ENCODE peak calls at places on chromosomes 1 and 21, in five cellular contexts. One of them, this sample, is unnamed.

GRCh38 chr21:35026153-35026499 is 23.0 kb downstream of the RUNX1 start:
- DNase-seq in fibroblast of mammary gland: no peak
- DNase-seq in type B pancreatic cell: no peak
- DNase-seq in GM20000: no peak
- DNase-seq in foreskin fibroblast: no peak
- DNase-seq in this sample: no peak

GRCh38 chr1:112056354-112056753 is 66.9 kb upstream of the KCND3 start:
- DNase-seq in fibroblast of mammary gland: no peak
- DNase-seq in type B pancreatic cell: no peak
- DNase-seq in GM20000: no peak
- DNase-seq in foreskin fibroblast: no peak
- DNase-seq in this sample: no peak

GRCh38 chr1:5753431-5754078 is 238.7 kb downstream of the NPHP4 start:
- DNase-seq in fibroblast of mammary gland: no peak
- DNase-seq in type B pancreatic cell: no peak
- DNase-seq in GM20000: no peak
- DNase-seq in foreskin fibroblast: no peak
- DNase-seq in this sample: no peak

GRCh38 chr1:118077331-118078055 is 107.5 kb downstream of the SPAG17 start:
- DNase-seq in fibroblast of mammary gland: peak; percentile 64
- DNase-seq in type B pancreatic cell: no peak
- DNase-seq in GM20000: no peak
- DNase-seq in foreskin fibroblast: peak; percentile 67
- DNase-seq in this sample: peak; percentile 10

GRCh38 chr1:43853161-43853921 is 80.3 kb upstream of the ARTN start:
- DNase-seq in fibroblast of mammary gland: peak; percentile 85
- DNase-seq in type B pancreatic cell: no peak
- DNase-seq in GM20000: peak; percentile 47
- DNase-seq in foreskin fibroblast: peak; percentile 86
- DNase-seq in this sample: no peak

GRCh38 chr1:27656157-27656893 is 15.7 kb downstream of the IFI6 start:
- DNase-seq in fibroblast of mammary gland: peak; percentile 88
- DNase-seq in type B pancreatic cell: no peak
- DNase-seq in GM20000: no peak
- DNase-seq in foreskin fibroblast: peak; percentile 89
- DNase-seq in this sample: no peak

GRCh38 chr1:175976865-175977642 is 230.0 kb downstream of the COP1 start:
- DNase-seq in fibroblast of mammary gland: peak; percentile 46
- DNase-seq in type B pancreatic cell: no peak
- DNase-seq in GM20000: no peak
- DNase-seq in foreskin fibroblast: no peak
- DNase-seq in this sample: no peak

GRCh38 chr21:15722591-15723324 is 7.0 kb upstream of the USP25 start:
- DNase-seq in fibroblast of mammary gland: no peak
- DNase-seq in type B pancreatic cell: no peak
- DNase-seq in GM20000: no peak
- DNase-seq in foreskin fibroblast: no peak
- DNase-seq in this sample: no peak

GRCh38 chr1:1197188-1197500 is 9.2 kb downstream of the TNFRSF18 start:
- DNase-seq in fibroblast of mammary gland: no peak
- DNase-seq in type B pancreatic cell: no peak
- DNase-seq in GM20000: no peak
- DNase-seq in foreskin fibroblast: no peak
- DNase-seq in this sample: no peak

GRCh38 chr1:239708622-239709021 is 322.3 kb downstream of the CHRM3 start:
- DNase-seq in fibroblast of mammary gland: no peak
- DNase-seq in type B pancreatic cell: no peak
- DNase-seq in GM20000: no peak
- DNase-seq in foreskin fibroblast: no peak
- DNase-seq in this sample: no peak

GRCh38 chr1:15950763-15951295 is 25.1 kb downstream of the ZBTB17 start:
- DNase-seq in fibroblast of mammary gland: peak; percentile 51
- DNase-seq in type B pancreatic cell: no peak
- DNase-seq in GM20000: no peak
- DNase-seq in foreskin fibroblast: peak; percentile 68
- DNase-seq in this sample: no peak

GRCh38 chr1:32759521-32759980 is 57.0 kb upstream of the SYNC start:
- DNase-seq in fibroblast of mammary gland: no peak
- DNase-seq in type B pancreatic cell: no peak
- DNase-seq in GM20000: no peak
- DNase-seq in foreskin fibroblast: no peak
- DNase-seq in this sample: no peak

GRCh38 chr1:172154571-172154970 is 265.9 kb upstream of the C1orf105 start:
- DNase-seq in fibroblast of mammary gland: peak; percentile 85
- DNase-seq in type B pancreatic cell: no peak
- DNase-seq in GM20000: peak; percentile 35
- DNase-seq in foreskin fibroblast: peak; percentile 79
- DNase-seq in this sample: no peak

GRCh38 chr1:230495021-230495550 is 69.0 kb upstream of the PGBD5 start:
- DNase-seq in fibroblast of mammary gland: no peak
- DNase-seq in type B pancreatic cell: no peak
- DNase-seq in GM20000: no peak
- DNase-seq in foreskin fibroblast: no peak
- DNase-seq in this sample: no peak

GRCh38 chr1:45177452-45177851 is 29.0 kb downstream of the ZSWIM5 start:
- DNase-seq in fibroblast of mammary gland: peak; percentile 42
- DNase-seq in type B pancreatic cell: no peak
- DNase-seq in GM20000: no peak
- DNase-seq in foreskin fibroblast: peak; percentile 71
- DNase-seq in this sample: no peak

GRCh38 chr1:238232036-238232744 is 341.5 kb upstream of the ZP4 start:
- DNase-seq in fibroblast of mammary gland: no peak
- DNase-seq in type B pancreatic cell: no peak
- DNase-seq in GM20000: no peak
- DNase-seq in foreskin fibroblast: no peak
- DNase-seq in this sample: no peak

GRCh38 chr1:20660363-20661234 is 570 bp downstream of the DDOST start:
- DNase-seq in fibroblast of mammary gland: no peak
- DNase-seq in type B pancreatic cell: no peak
- DNase-seq in GM20000: no peak
- DNase-seq in foreskin fibroblast: no peak
- DNase-seq in this sample: no peak

GRCh38 chr1:210248341-210248740 is 15.7 kb downstream of the SERTAD4 start:
- DNase-seq in fibroblast of mammary gland: peak; percentile 51
- DNase-seq in type B pancreatic cell: no peak
- DNase-seq in GM20000: no peak
- DNase-seq in foreskin fibroblast: peak; percentile 51
- DNase-seq in this sample: no peak

DNA sequence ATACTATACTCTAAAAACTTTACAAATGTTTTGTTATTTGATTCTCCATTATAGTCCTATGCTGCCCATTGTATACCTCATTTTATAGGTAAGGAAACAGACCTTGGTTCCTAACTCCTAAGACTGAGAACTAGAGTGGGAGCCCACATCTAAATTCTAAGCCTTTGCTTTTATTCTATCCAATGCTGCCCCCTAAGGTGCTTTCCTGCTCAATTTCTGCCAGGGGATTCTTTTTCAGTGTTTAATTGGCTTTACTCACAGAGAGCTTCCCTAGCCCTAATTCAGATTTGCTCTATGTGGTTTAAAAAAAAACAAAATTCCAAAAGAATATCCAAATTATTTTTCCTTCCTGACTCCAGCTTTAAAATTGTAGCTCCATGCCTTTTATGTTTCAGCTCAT is 64.5 kb downstream of the KIF14 start:
- DNase-seq in fibroblast of mammary gland: peak; percentile 36
- DNase-seq in type B pancreatic cell: no peak
- DNase-seq in GM20000: no peak
- DNase-seq in foreskin fibroblast: no peak
- DNase-seq in this sample: no peak
- TF ChIP-seq CTCF in fibroblast of mammary gland: peak; percentile 27
- TF ChIP-seq CTCF in type B pancreatic cell: peak; percentile 43
- TF ChIP-seq CTCF in GM20000: no peak
- TF ChIP-seq CTCF in foreskin fibroblast: no peak
- TF ChIP-seq CTCF in this sample: peak; percentile 12

GRCh38 chr1:37860346-37860666 is 914 bp upstream of the MTF1 start:
- DNase-seq in fibroblast of mammary gland: no peak
- DNase-seq in type B pancreatic cell: no peak
- DNase-seq in GM20000: no peak
- DNase-seq in foreskin fibroblast: no peak
- DNase-seq in this sample: no peak
- TF ChIP-seq CTCF in fibroblast of mammary gland: no peak
- TF ChIP-seq CTCF in type B pancreatic cell: peak; percentile 48
- TF ChIP-seq CTCF in GM20000: no peak
- TF ChIP-seq CTCF in foreskin fibroblast: no peak
- TF ChIP-seq CTCF in this sample: no peak

DNA sequence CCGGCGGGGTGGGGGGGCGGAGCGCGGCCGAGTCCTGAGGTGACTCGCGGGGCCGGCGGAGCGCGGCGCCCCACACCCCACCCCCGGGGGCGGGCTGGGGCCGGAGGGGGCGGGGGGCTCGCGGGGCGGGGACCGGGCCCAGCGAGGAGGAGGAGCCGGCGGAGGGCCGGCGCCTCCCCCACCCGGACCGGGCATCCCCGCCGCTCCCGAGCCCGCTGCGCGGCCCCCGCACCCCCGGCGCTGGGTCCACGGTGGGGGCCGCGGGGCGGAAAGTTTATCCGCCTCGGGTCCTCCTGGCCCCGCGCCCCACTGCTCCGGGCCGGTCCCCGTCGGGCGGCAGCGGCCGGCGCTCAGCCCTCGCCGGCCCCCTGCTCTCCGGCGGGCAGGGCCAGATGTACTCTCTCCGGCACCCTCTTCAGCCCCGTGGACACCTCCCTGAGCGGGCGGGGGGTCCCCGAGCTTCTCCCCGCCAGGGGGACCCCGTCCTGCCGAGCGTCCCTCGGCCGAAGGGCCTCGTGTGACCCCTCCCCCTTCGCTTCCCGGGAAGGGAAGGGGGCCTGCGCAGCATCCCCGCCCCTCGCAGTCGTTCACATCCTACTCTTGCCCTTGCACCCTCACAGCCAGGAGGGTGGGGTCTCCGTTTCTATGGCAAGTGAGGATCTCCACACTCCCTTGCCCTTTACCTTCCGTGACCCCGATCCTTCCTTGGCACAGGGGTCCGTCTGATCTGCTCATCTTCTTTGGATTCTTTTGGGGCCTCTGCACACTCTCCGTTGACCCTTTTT is 659 bp downstream of the CAMTA1 start:
- DNase-seq in fibroblast of mammary gland: no peak
- DNase-seq in type B pancreatic cell: peak; percentile 72
- DNase-seq in GM20000: peak; percentile 93
- DNase-seq in foreskin fibroblast: peak; percentile 69
- DNase-seq in this sample: no peak
- TF ChIP-seq CTCF in fibroblast of mammary gland: no peak
- TF ChIP-seq CTCF in type B pancreatic cell: peak; percentile 61
- TF ChIP-seq CTCF in GM20000: no peak
- TF ChIP-seq CTCF in foreskin fibroblast: no peak
- TF ChIP-seq CTCF in this sample: no peak

DNA sequence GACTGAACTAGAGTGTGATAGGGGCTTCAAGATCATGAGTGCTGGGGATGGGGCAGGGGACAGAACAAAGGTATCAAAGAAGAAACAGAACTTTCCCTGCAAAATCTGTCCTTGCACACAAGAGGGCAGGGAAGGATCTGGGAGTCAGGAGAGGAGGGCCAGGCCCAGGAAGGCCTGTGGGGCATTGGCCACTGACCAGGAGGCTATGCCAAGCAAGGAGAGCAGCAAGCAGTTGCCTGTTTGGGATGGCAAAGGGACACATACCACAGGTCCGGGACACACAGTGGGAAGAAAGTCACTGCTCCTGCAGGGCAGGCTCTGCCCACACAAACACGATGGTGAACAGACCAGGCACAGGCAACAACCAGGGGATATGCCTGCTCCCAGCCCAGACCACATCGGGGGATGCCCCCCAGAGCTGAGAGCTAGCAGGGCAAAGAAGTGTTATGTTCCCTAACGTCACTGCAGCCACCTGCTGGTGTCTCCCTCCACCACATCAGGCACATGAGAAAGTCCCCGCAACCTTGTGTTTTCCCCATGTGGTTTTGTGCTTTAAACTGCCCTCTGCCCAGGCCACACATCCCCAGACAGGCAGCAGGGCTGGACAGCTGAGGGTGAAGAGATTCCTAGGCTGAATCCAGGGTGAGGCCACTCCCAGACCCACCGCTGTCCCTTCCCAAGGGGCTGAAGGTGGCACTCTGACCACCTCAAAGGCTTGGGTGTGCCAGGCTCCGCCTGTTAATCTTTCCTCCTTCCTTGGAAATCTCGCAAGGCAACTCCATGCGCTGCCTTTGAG is 53.6 kb downstream of the KIF21B start:
- DNase-seq in fibroblast of mammary gland: no peak
- DNase-seq in type B pancreatic cell: no peak
- DNase-seq in GM20000: peak; percentile 88
- DNase-seq in foreskin fibroblast: no peak
- DNase-seq in this sample: no peak
- TF ChIP-seq CTCF in fibroblast of mammary gland: no peak
- TF ChIP-seq CTCF in type B pancreatic cell: no peak
- TF ChIP-seq CTCF in GM20000: peak; percentile 39
- TF ChIP-seq CTCF in foreskin fibroblast: no peak
- TF ChIP-seq CTCF in this sample: no peak

GRCh38 chr1:99767996-99768524 is 1.6 kb upstream of the FRRS1 start:
- DNase-seq in fibroblast of mammary gland: no peak
- DNase-seq in type B pancreatic cell: no peak
- DNase-seq in GM20000: no peak
- DNase-seq in foreskin fibroblast: no peak
- DNase-seq in this sample: no peak

GRCh38 chr1:99764439-99764838 is 2.0 kb downstream of the FRRS1 start:
- DNase-seq in fibroblast of mammary gland: no peak
- DNase-seq in type B pancreatic cell: no peak
- DNase-seq in GM20000: no peak
- DNase-seq in foreskin fibroblast: no peak
- DNase-seq in this sample: no peak

GRCh38 chr1:99768525-99769382 is 2.3 kb upstream of the FRRS1 start:
- DNase-seq in fibroblast of mammary gland: no peak
- DNase-seq in type B pancreatic cell: no peak
- DNase-seq in GM20000: no peak
- DNase-seq in foreskin fibroblast: peak; percentile 18
- DNase-seq in this sample: no peak

GRCh38 chr1:99764909-99765308 is 1.5 kb downstream of the FRRS1 start:
- DNase-seq in fibroblast of mammary gland: no peak
- DNase-seq in type B pancreatic cell: no peak
- DNase-seq in GM20000: no peak
- DNase-seq in foreskin fibroblast: no peak
- DNase-seq in this sample: no peak

GRCh38 chr1:99766378-99766800 is at the start of gene FRRS1:
- DNase-seq in fibroblast of mammary gland: peak; percentile 71
- DNase-seq in type B pancreatic cell: no peak
- DNase-seq in GM20000: peak; percentile 66
- DNase-seq in foreskin fibroblast: peak; percentile 68
- DNase-seq in this sample: no peak
- TF ChIP-seq CTCF in fibroblast of mammary gland: no peak
- TF ChIP-seq CTCF in type B pancreatic cell: no peak
- TF ChIP-seq CTCF in GM20000: peak; percentile 3
- TF ChIP-seq CTCF in foreskin fibroblast: no peak
- TF ChIP-seq CTCF in this sample: no peak

GRCh38 chr1:2311184-2312032 is 79.9 kb downstream of the MORN1 start:
- DNase-seq in fibroblast of mammary gland: peak; percentile 55
- DNase-seq in type B pancreatic cell: no peak
- DNase-seq in GM20000: peak; percentile 80
- DNase-seq in foreskin fibroblast: peak; percentile 82
- DNase-seq in this sample: no peak
- TF ChIP-seq CTCF in fibroblast of mammary gland: peak; percentile 36
- TF ChIP-seq CTCF in type B pancreatic cell: peak; percentile 71
- TF ChIP-seq CTCF in GM20000: peak; percentile 23
- TF ChIP-seq CTCF in foreskin fibroblast: peak; percentile 33
- TF ChIP-seq CTCF in this sample: peak; percentile 44

This sample was measured in AG09319.